ENCODE peak calls at places on chromosomes 4 and X, in six cellular contexts. R is cardiac muscle cell; M is suprapubic skin; D is NAMALWA; E is stimulated activated naive CD8-positive, alpha-beta T cell treated with anti-CD3 and anti-CD28 coated beads, Interleukin-15, amount 100 ng/mL, for 72 hours; H is H4. A is an unnamed sample.
A peak's percentile ranks its signal among the peaks of the same experiment; 100 is the strongest.

GRCh38 chrX:71998836-71999509 is 88.3 kb downstream of the NHSL2 start:
- DNase-seq in E (peak; percentile 12), R (peak; percentile 37), D (peak; percentile 58), M (no peak), H (no peak), A (peak; percentile 66)

GRCh38 chr4:113869743-113870375 is 108.3 kb upstream of the CAMK2D start:
- DNase-seq in R (no peak), M (no peak), E (peak; percentile 57), D (peak; percentile 49), H (peak; percentile 21), A (no peak)

GRCh38 chrX:119729408-119730201 is 28.8 kb upstream of the SOWAHD start:
- DNase-seq in R (peak; percentile 64), E (peak; percentile 57), D (peak; percentile 78), H (peak; percentile 48), M (peak; percentile 64), A (peak; percentile 77)

GRCh38 chrX:130330706-130331105 is 9.0 kb upstream of the SLC25A14 start:
- DNase-seq in R (peak; percentile 59), D (peak; percentile 57), E (peak; percentile 39), M (no peak), H (peak; percentile 49), A (peak; percentile 60)

GRCh38 chr4:170388255-170388654 is 298.5 kb upstream of the AADAT start:
- DNase-seq in E (no peak), R (no peak), D (no peak), M (no peak), H (no peak), A (no peak)

GRCh38 chrX:129759576-129760061 is 20.1 kb upstream of the SASH3 start:
- DNase-seq in E (peak; percentile 56), R (no peak), M (no peak), H (peak; percentile 82), D (no peak), A (peak; percentile 36)

GRCh38 chrX:153800177-153800722 is 5.8 kb downstream of the SSR4 start:
- DNase-seq in D (no peak), E (no peak), H (no peak), M (no peak), R (no peak), A (no peak)

GRCh38 chr4:3809451-3810110 is 43.4 kb downstream of the ADRA2C start:
- DNase-seq in E (no peak), D (no peak), R (no peak), M (no peak), H (no peak), A (no peak)

GRCh38 chr4:81465668-81466357 is 5.9 kb downstream of the RASGEF1B start:
- DNase-seq in E (no peak), H (no peak), R (peak; percentile 16), D (no peak), M (no peak), A (no peak)

GRCh38 chr4:185822791-185823190 is 10.8 kb upstream of the SORBS2 start:
- DNase-seq in H (no peak), E (no peak), R (no peak), D (no peak), M (no peak), A (no peak)

GRCh38 chr4:154329268-154329858 is 162.2 kb downstream of the DCHS2 start:
- DNase-seq in H (peak; percentile 44), M (no peak), E (no peak), R (peak; percentile 49), D (peak; percentile 56), A (no peak)

GRCh38 chr4:142452132-142452855 is 393.8 kb downstream of the INPP4B start:
- DNase-seq in D (no peak), E (no peak), H (no peak), R (no peak), M (no peak), A (no peak)

GRCh38 chrX:119015407-119016242 is 41.2 kb downstream of the LONRF3 start:
- DNase-seq in H (peak; percentile 88), D (peak; percentile 71), R (no peak), M (peak; percentile 68), E (peak; percentile 45), A (peak; percentile 53)

GRCh38 chr4:182219400-182219799 is 23.8 kb upstream of the TENM3 start:
- DNase-seq in R (no peak), D (no peak), H (peak; percentile 38), E (no peak), M (no peak), A (no peak)

GRCh38 chr4:89868999-89869589 is 25.6 kb upstream of the MMRN1 start:
- DNase-seq in M (no peak), R (no peak), E (no peak), D (no peak), H (no peak), A (peak; percentile 24)

GRCh38 chrX:11655282-11655985 is 10.3 kb downstream of the ARHGAP6 start:
- DNase-seq in H (no peak), M (no peak), E (no peak), R (no peak), D (no peak), A (no peak)

GRCh38 chr4:23728393-23728792 is 161.5 kb downstream of the PPARGC1A start:
- DNase-seq in M (no peak), D (no peak), R (no peak), E (no peak), H (peak; percentile 94), A (no peak)

GRCh38 chrX:33725556-33726232 is 406.4 kb downstream of the FAM47A start:
- DNase-seq in H (peak; percentile 85), M (no peak), R (peak; percentile 83), E (no peak), D (no peak), A (peak; percentile 17)

GRCh38 chr4:168722391-168722790 is 225.5 kb downstream of the PALLD start:
- DNase-seq in E (no peak), M (no peak), D (no peak), H (no peak), R (no peak), A (no peak)

GRCh38 chr4:158873795-158874359 is 105.1 kb downstream of the FNIP2 start:
- DNase-seq in E (no peak), R (no peak), M (no peak), D (no peak), H (peak; percentile 60), A (peak; percentile 10)

GRCh38 chr4:5532100-5532499 is 176.3 kb downstream of the EVC2 start:
- DNase-seq in D (no peak), M (no peak), E (no peak), R (no peak), H (no peak), A (no peak)

GRCh38 chr4:176193898-176194297 is 1.5 kb downstream of the SPATA4 start:
- DNase-seq in E (peak; percentile 74), R (no peak), H (peak; percentile 13), M (no peak), D (no peak), A (no peak)

GRCh38 chr4:88803600-88804096 is 106.0 kb upstream of the NAP1L5 start:
- DNase-seq in E (peak; percentile 62), R (no peak), H (peak; percentile 97), D (no peak), M (peak; percentile 65), A (no peak)

GRCh38 chr4:77434299-77435092 is 171.1 kb upstream of the CXCL13 start:
- DNase-seq in M (no peak), D (no peak), R (no peak), E (no peak), H (no peak), A (no peak)

GRCh38 chr4:26723216-26723615 is 137.4 kb upstream of the STIM2 start:
- DNase-seq in D (peak; percentile 14), R (no peak), E (peak; percentile 64), H (no peak), M (no peak), A (no peak)